ENCODE peak calls at places on chromosomes 11 and 22, in six cellular contexts. One of them, this sample, is unnamed.

GRCh38 chr11:69140635-69141034 is 15.1 kb upstream of the SMIM38 start:
- DNase-seq in CD4-positive, alpha-beta T cell: no peak
- DNase-seq in nephron progenitor cell: no peak
- DNase-seq in Calu3: no peak
- DNase-seq in cardiac muscle cell: no peak
- DNase-seq in left ventricle myocardium inferior: no peak
- DNase-seq in this sample: no peak

GRCh38 chr22:47157093-47157420 is 394.6 kb downstream of the TBC1D22A start:
- DNase-seq in cardiac muscle cell: no peak
- DNase-seq in Calu3: no peak
- DNase-seq in left ventricle myocardium inferior: no peak
- DNase-seq in CD4-positive, alpha-beta T cell: no peak
- DNase-seq in nephron progenitor cell: no peak
- DNase-seq in this sample: no peak

GRCh38 chr11:63023851-63024648 is 8.4 kb upstream of the SLC22A8 start:
- DNase-seq in cardiac muscle cell: peak; percentile 82
- DNase-seq in left ventricle myocardium inferior: peak; percentile 87
- DNase-seq in Calu3: peak; percentile 90
- DNase-seq in nephron progenitor cell: peak; percentile 96
- DNase-seq in CD4-positive, alpha-beta T cell: peak; percentile 83
- DNase-seq in this sample: peak; percentile 93

GRCh38 chr11:75525433-75526191 is at the start of gene GDPD5:
- DNase-seq in Calu3: peak; percentile 84
- DNase-seq in nephron progenitor cell: peak; percentile 86
- DNase-seq in CD4-positive, alpha-beta T cell: peak; percentile 82
- DNase-seq in left ventricle myocardium inferior: peak; percentile 79
- DNase-seq in cardiac muscle cell: peak; percentile 86
- DNase-seq in this sample: peak; percentile 74

GRCh38 chr11:79237676-79238075 is 203.2 kb downstream of the TENM4 start:
- DNase-seq in cardiac muscle cell: peak; percentile 96
- DNase-seq in left ventricle myocardium inferior: no peak
- DNase-seq in nephron progenitor cell: no peak
- DNase-seq in Calu3: no peak
- DNase-seq in CD4-positive, alpha-beta T cell: no peak
- DNase-seq in this sample: no peak

GRCh38 chr11:70552441-70553150 is 154.3 kb downstream of the CTTN start:
- DNase-seq in left ventricle myocardium inferior: no peak
- DNase-seq in nephron progenitor cell: no peak
- DNase-seq in Calu3: no peak
- DNase-seq in CD4-positive, alpha-beta T cell: no peak
- DNase-seq in cardiac muscle cell: no peak
- DNase-seq in this sample: no peak

GRCh38 chr11:3836903-3837302 is 3.9 kb downstream of the RHOG start:
- DNase-seq in cardiac muscle cell: no peak
- DNase-seq in left ventricle myocardium inferior: peak; percentile 60
- DNase-seq in nephron progenitor cell: no peak
- DNase-seq in Calu3: no peak
- DNase-seq in CD4-positive, alpha-beta T cell: no peak
- DNase-seq in this sample: peak; percentile 52

GRCh38 chr11:31822604-31823371 is 11.7 kb upstream of the PAX6 start:
- DNase-seq in CD4-positive, alpha-beta T cell: no peak
- DNase-seq in cardiac muscle cell: no peak
- DNase-seq in nephron progenitor cell: no peak
- DNase-seq in left ventricle myocardium inferior: no peak
- DNase-seq in Calu3: no peak
- DNase-seq in this sample: no peak

GRCh38 chr22:21876486-21877176 is 9.2 kb upstream of the MAPK1 start:
- DNase-seq in cardiac muscle cell: peak; percentile 80
- DNase-seq in left ventricle myocardium inferior: no peak
- DNase-seq in Calu3: no peak
- DNase-seq in nephron progenitor cell: no peak
- DNase-seq in CD4-positive, alpha-beta T cell: no peak
- DNase-seq in this sample: no peak

GRCh38 chr22:29717789-29718188 is 2.0 kb upstream of the CABP7 start:
- DNase-seq in CD4-positive, alpha-beta T cell: no peak
- DNase-seq in left ventricle myocardium inferior: no peak
- DNase-seq in nephron progenitor cell: no peak
- DNase-seq in cardiac muscle cell: no peak
- DNase-seq in Calu3: no peak
- DNase-seq in this sample: no peak

GRCh38 chr22:49476176-49476575 is 351.5 kb downstream of the BRD1 start:
- DNase-seq in nephron progenitor cell: no peak
- DNase-seq in CD4-positive, alpha-beta T cell: no peak
- DNase-seq in Calu3: no peak
- DNase-seq in cardiac muscle cell: no peak
- DNase-seq in left ventricle myocardium inferior: no peak
- DNase-seq in this sample: no peak

GRCh38 chr11:11072067-11072466 is 214.2 kb upstream of the ZBED5 start:
- DNase-seq in nephron progenitor cell: no peak
- DNase-seq in left ventricle myocardium inferior: no peak
- DNase-seq in CD4-positive, alpha-beta T cell: no peak
- DNase-seq in cardiac muscle cell: no peak
- DNase-seq in Calu3: no peak
- DNase-seq in this sample: no peak

GRCh38 chr11:123518496-123519054 is 88.5 kb downstream of the GRAMD1B start:
- DNase-seq in cardiac muscle cell: no peak
- DNase-seq in nephron progenitor cell: no peak
- DNase-seq in Calu3: no peak
- DNase-seq in left ventricle myocardium inferior: no peak
- DNase-seq in CD4-positive, alpha-beta T cell: no peak
- DNase-seq in this sample: no peak

DNA sequence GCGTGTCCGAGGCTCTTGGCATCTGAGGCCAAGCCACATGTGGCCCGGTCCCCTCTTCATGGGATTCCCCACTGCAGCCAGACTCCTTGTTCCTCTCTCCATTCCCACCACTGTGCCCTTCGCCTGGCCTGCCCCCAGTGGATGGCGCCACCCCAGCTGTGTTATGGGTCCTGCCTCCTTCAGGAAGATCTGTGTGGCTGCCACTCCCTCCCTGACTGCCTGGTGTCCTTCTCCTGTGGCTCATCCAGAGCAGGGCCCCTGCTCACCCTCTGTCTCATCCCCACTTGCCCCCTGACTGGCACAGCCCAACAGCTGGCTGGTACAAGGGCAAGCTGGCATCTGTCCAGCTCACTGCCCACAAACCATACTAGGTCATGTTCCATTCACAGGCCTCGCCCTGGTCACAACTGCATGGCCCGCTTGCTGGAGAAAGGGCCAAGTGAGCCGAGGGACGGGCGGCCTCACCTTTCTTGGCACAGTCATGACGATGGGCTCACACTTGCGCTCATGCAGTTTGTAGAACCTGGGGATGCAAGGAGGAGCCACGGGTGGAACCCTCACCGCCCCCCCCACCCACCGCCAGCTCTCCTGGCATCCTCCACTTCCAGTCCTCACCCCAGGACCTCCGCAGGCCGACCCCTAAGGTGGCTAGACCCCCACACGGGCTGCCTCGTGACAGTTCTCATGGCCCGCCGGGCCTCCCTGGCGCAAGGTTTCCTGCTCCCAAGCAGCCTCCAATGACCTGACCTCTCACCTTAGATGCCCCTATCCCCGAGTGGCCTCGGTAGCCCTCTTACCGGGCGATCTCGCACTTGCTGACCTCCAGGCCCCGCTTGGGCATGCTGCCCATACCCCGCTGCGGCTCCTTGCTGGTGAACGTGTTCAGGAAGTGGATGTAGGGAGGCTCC is 2.1 kb upstream of the PTPRCAP start:
- DNase-seq in cardiac muscle cell: peak; percentile 17
- DNase-seq in left ventricle myocardium inferior: no peak
- DNase-seq in CD4-positive, alpha-beta T cell: no peak
- DNase-seq in nephron progenitor cell: no peak
- DNase-seq in Calu3: peak; percentile 45
- DNase-seq in this sample: no peak
- TF ChIP-seq CTCF in cardiac muscle cell: no peak
- TF ChIP-seq CTCF in left ventricle myocardium inferior: no peak
- TF ChIP-seq CTCF in CD4-positive, alpha-beta T cell: no peak
- TF ChIP-seq CTCF in nephron progenitor cell: no peak
- TF ChIP-seq CTCF in Calu3: no peak
- TF ChIP-seq CTCF in this sample: no peak

GRCh38 chr11:119306373-119306890 is 10.5 kb downstream of the MCAM start:
- DNase-seq in left ventricle myocardium inferior: no peak
- DNase-seq in Calu3: no peak
- DNase-seq in cardiac muscle cell: peak; percentile 46
- DNase-seq in nephron progenitor cell: no peak
- DNase-seq in CD4-positive, alpha-beta T cell: peak; percentile 38
- DNase-seq in this sample: peak; percentile 79

GRCh38 chr11:119309411-119309810 is 7.5 kb downstream of the MCAM start:
- DNase-seq in CD4-positive, alpha-beta T cell: no peak
- DNase-seq in nephron progenitor cell: no peak
- DNase-seq in cardiac muscle cell: no peak
- DNase-seq in Calu3: no peak
- DNase-seq in left ventricle myocardium inferior: no peak
- DNase-seq in this sample: no peak

GRCh38 chr11:119305556-119306372 is 11.2 kb downstream of the MCAM start:
- DNase-seq in Calu3: no peak
- DNase-seq in cardiac muscle cell: no peak
- DNase-seq in CD4-positive, alpha-beta T cell: no peak
- DNase-seq in left ventricle myocardium inferior: no peak
- DNase-seq in nephron progenitor cell: no peak
- DNase-seq in this sample: no peak

GRCh38 chr11:119307974-119308373 is 9.0 kb downstream of the MCAM start:
- DNase-seq in nephron progenitor cell: no peak
- DNase-seq in Calu3: no peak
- DNase-seq in left ventricle myocardium inferior: no peak
- DNase-seq in cardiac muscle cell: no peak
- DNase-seq in CD4-positive, alpha-beta T cell: no peak
- DNase-seq in this sample: no peak

GRCh38 chr11:119307219-119307618 is 9.7 kb downstream of the MCAM start:
- DNase-seq in nephron progenitor cell: no peak
- DNase-seq in Calu3: no peak
- DNase-seq in left ventricle myocardium inferior: no peak
- DNase-seq in cardiac muscle cell: no peak
- DNase-seq in CD4-positive, alpha-beta T cell: no peak
- DNase-seq in this sample: no peak
- TF ChIP-seq CTCF in nephron progenitor cell: no peak
- TF ChIP-seq CTCF in Calu3: no peak
- TF ChIP-seq CTCF in left ventricle myocardium inferior: peak; percentile 27
- TF ChIP-seq CTCF in cardiac muscle cell: peak; percentile 8
- TF ChIP-seq CTCF in CD4-positive, alpha-beta T cell: no peak
- TF ChIP-seq CTCF in this sample: no peak

DNA sequence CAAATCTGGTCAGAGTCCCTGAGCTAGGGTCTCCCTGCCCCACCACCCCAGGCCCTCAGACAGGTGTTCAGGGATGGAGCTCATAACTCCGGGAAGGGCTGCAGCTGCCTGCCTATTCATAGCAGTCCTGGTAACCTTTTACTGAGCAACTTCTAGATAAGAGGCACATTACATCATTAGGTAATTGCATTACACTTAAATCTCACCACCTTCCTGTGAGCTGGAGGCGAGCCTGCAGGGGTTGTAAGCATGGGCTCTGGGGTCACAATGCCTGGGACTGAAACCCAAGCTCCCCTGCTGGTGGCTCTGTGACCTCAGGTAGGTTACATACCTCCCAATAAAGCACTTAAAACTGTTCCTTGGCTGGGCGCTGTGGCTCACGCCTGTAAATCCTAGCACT is 22.5 kb downstream of the TP53I11 start:
- DNase-seq in nephron progenitor cell: no peak
- DNase-seq in CD4-positive, alpha-beta T cell: no peak
- DNase-seq in cardiac muscle cell: no peak
- DNase-seq in Calu3: no peak
- DNase-seq in left ventricle myocardium inferior: no peak
- DNase-seq in this sample: no peak
- TF ChIP-seq CTCF in nephron progenitor cell: no peak
- TF ChIP-seq CTCF in CD4-positive, alpha-beta T cell: no peak
- TF ChIP-seq CTCF in cardiac muscle cell: no peak
- TF ChIP-seq CTCF in Calu3: no peak
- TF ChIP-seq CTCF in left ventricle myocardium inferior: no peak
- TF ChIP-seq CTCF in this sample: no peak

GRCh38 chr22:24326266-24326665 is 55.6 kb downstream of the SPECC1L start:
- DNase-seq in cardiac muscle cell: no peak
- DNase-seq in left ventricle myocardium inferior: no peak
- DNase-seq in Calu3: no peak
- DNase-seq in CD4-positive, alpha-beta T cell: no peak
- DNase-seq in nephron progenitor cell: no peak
- DNase-seq in this sample: no peak

GRCh38 chr22:24327827-24328226 is 57.2 kb downstream of the SPECC1L start:
- DNase-seq in nephron progenitor cell: no peak
- DNase-seq in left ventricle myocardium inferior: no peak
- DNase-seq in Calu3: no peak
- DNase-seq in CD4-positive, alpha-beta T cell: no peak
- DNase-seq in cardiac muscle cell: no peak
- DNase-seq in this sample: no peak

GRCh38 chr22:24331468-24332440 is 61.1 kb downstream of the SPECC1L start:
- DNase-seq in CD4-positive, alpha-beta T cell: no peak
- DNase-seq in nephron progenitor cell: no peak
- DNase-seq in left ventricle myocardium inferior: no peak
- DNase-seq in Calu3: no peak
- DNase-seq in cardiac muscle cell: no peak
- DNase-seq in this sample: no peak

GRCh38 chr22:24330636-24331035 is 60.0 kb downstream of the SPECC1L start:
- DNase-seq in left ventricle myocardium inferior: no peak
- DNase-seq in cardiac muscle cell: no peak
- DNase-seq in nephron progenitor cell: no peak
- DNase-seq in Calu3: no peak
- DNase-seq in CD4-positive, alpha-beta T cell: no peak
- DNase-seq in this sample: no peak

DNA sequence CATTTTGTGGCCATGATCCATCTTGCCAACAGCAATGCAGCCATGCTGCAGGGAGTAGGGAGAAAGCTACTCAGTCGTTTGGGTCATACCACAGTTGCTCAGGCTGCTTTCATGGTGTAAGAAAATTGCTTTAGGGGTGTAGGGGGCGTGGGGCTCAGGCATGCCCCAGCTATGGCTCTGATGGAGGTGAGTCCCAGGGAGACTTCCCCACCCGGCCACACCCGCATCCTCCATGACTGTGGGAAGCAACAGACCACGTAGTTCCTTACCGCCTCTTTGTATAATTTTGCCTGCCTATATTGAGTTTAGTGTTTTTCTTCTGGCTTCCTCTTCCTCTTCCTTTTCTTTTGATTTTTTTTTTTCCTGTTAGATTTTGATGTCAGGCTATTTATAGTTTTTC is 58.8 kb downstream of the SPECC1L start:
- DNase-seq in CD4-positive, alpha-beta T cell: no peak
- DNase-seq in left ventricle myocardium inferior: no peak
- DNase-seq in Calu3: no peak
- DNase-seq in cardiac muscle cell: no peak
- DNase-seq in nephron progenitor cell: no peak
- DNase-seq in this sample: no peak
- TF ChIP-seq CTCF in CD4-positive, alpha-beta T cell: no peak
- TF ChIP-seq CTCF in left ventricle myocardium inferior: no peak
- TF ChIP-seq CTCF in Calu3: no peak
- TF ChIP-seq CTCF in cardiac muscle cell: no peak
- TF ChIP-seq CTCF in nephron progenitor cell: no peak
- TF ChIP-seq CTCF in this sample: no peak

DNA sequence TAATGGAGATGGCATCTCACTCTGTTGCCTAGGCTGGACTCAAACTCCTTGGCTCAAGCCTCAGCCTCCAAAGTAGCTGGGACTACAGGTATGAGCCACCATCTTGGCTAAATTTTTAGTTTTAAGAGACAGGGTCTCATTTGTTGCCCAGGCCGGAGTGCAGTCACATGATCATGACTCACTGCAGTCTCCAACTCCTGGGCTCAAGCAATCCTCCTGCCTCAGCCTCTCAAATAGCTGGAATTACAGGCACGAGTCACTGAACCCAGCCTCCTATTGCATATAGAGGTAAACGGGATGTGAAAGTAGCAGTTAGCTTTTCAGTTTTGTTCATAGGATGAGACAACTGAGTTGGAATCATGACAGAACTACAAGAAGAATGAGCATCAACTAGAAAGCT is 9.5 kb upstream of the NAALAD2 start:
- DNase-seq in nephron progenitor cell: no peak
- DNase-seq in Calu3: no peak
- DNase-seq in CD4-positive, alpha-beta T cell: no peak
- DNase-seq in left ventricle myocardium inferior: no peak
- DNase-seq in cardiac muscle cell: no peak
- DNase-seq in this sample: no peak
- TF ChIP-seq CTCF in nephron progenitor cell: no peak
- TF ChIP-seq CTCF in Calu3: no peak
- TF ChIP-seq CTCF in CD4-positive, alpha-beta T cell: no peak
- TF ChIP-seq CTCF in left ventricle myocardium inferior: no peak
- TF ChIP-seq CTCF in cardiac muscle cell: no peak
- TF ChIP-seq CTCF in this sample: no peak